ENCODE peak calls at places on chromosomes 12 and 14, in ten cellular contexts. A, V, L, D, G, M, O, C, F and W are unnamed samples.

GRCh38 chr12:76240281-76240680 is 107.9 kb downstream of the BBS10 start:
- DNase-seq in A (no peak), V (no peak), L (no peak), D (no peak), G (no peak), M (peak; percentile 20), O (no peak), C (no peak), F (no peak), W (no peak)

GRCh38 chr12:96078281-96078761 is 42.9 kb upstream of the LTA4H start:
- DNase-seq in A (no peak), V (no peak), L (no peak), D (no peak), G (no peak), M (peak; percentile 53), O (no peak), C (no peak), F (no peak), W (no peak)

GRCh38 chr12:1518763-1519516 is 75.4 kb downstream of the FBXL14 start:
- DNase-seq in A (peak; percentile 87), V (no peak), L (peak; percentile 95), D (no peak), G (no peak), M (peak; percentile 65), O (peak; percentile 86), C (no peak), F (no peak), W (no peak)

GRCh38 chr14:72521045-72521444 is 372.9 kb downstream of the DPF3 start:
- DNase-seq in A (no peak), V (no peak), L (no peak), D (no peak), G (no peak), M (no peak), O (no peak), C (no peak), F (no peak), W (no peak)

GRCh38 chr12:65892905-65893304 is 68.6 kb downstream of the HMGA2 start:
- DNase-seq in A (no peak), V (no peak), L (peak; percentile 43), D (no peak), G (no peak), M (peak; percentile 58), O (peak; percentile 94), C (no peak), F (no peak), W (no peak)

GRCh38 chr12:5201554-5202243 is 158.0 kb downstream of the KCNA5 start:
- DNase-seq in A (no peak), V (no peak), L (no peak), D (no peak), G (no peak), M (no peak), O (no peak), C (no peak), F (no peak), W (no peak)

GRCh38 chr14:49621114-49621881 is 699 bp downstream of the MGAT2 start:
- DNase-seq in A (no peak), V (peak; percentile 68), L (peak; percentile 46), D (no peak), G (peak; percentile 36), M (peak; percentile 65), O (peak; percentile 52), C (peak; percentile 57), F (peak; percentile 40), W (peak; percentile 57)

GRCh38 chr14:78278464-78278863 is 108.3 kb downstream of the NRXN3 start:
- DNase-seq in A (no peak), V (no peak), L (no peak), D (no peak), G (no peak), M (no peak), O (no peak), C (no peak), F (no peak), W (no peak)

GRCh38 chr14:72726444-72726843 is 167.5 kb downstream of the DPF3 start:
- DNase-seq in A (no peak), V (no peak), L (no peak), D (no peak), G (no peak), M (peak; percentile 91), O (no peak), C (no peak), F (no peak), W (peak; percentile 36)

GRCh38 chr12:26465419-26466097 is 270.2 kb downstream of the SSPN start:
- DNase-seq in A (no peak), V (no peak), L (no peak), D (no peak), G (no peak), M (peak; percentile 46), O (no peak), C (no peak), F (no peak), W (no peak)

GRCh38 chr12:109098142-109098652 is 800 bp downstream of the UNG start:
- DNase-seq in A (peak; percentile 60), V (no peak), L (peak; percentile 50), D (no peak), G (no peak), M (peak; percentile 86), O (peak; percentile 58), C (no peak), F (peak; percentile 29), W (no peak)

GRCh38 chr12:93153321-93153720 is 224.2 kb upstream of the EEA1 start:
- DNase-seq in A (no peak), V (no peak), L (no peak), D (no peak), G (no peak), M (peak; percentile 56), O (peak; percentile 31), C (no peak), F (no peak), W (no peak)

GRCh38 chr12:52026267-52026666 is 19.5 kb downstream of the TAMALIN start:
- DNase-seq in A (no peak), V (no peak), L (no peak), D (no peak), G (no peak), M (no peak), O (no peak), C (no peak), F (no peak), W (no peak)

GRCh38 chr14:50603565-50603964 is 43.6 kb downstream of the ATL1 start:
- DNase-seq in A (no peak), V (no peak), L (no peak), D (no peak), G (no peak), M (no peak), O (peak; percentile 39), C (no peak), F (no peak), W (no peak)

GRCh38 chr12:122413516-122414404 is 8.7 kb downstream of the CLIP1 start:
- DNase-seq in A (no peak), V (no peak), L (no peak), D (no peak), G (no peak), M (peak; percentile 18), O (no peak), C (no peak), F (no peak), W (no peak)

GRCh38 chr14:61839452-61839851 is 77.2 kb downstream of the SNAPC1 start:
- DNase-seq in A (no peak), V (no peak), L (no peak), D (no peak), G (no peak), M (peak; percentile 84), O (peak; percentile 44), C (no peak), F (no peak), W (no peak)

GRCh38 chr14:104639481-104639880 is 34.9 kb upstream of the TMEM179 start:
- DNase-seq in A (no peak), V (no peak), L (no peak), D (no peak), G (no peak), M (no peak), O (no peak), C (no peak), F (no peak), W (no peak)

GRCh38 chr12:56029666-56030293 is 8.9 kb downstream of the IKZF4 start:
- DNase-seq in A (peak; percentile 50), V (peak; percentile 18), L (peak; percentile 69), D (no peak), G (no peak), M (peak; percentile 83), O (peak; percentile 66), C (no peak), F (no peak), W (peak; percentile 15)

GRCh38 chr14:42947991-42948390 is 1341.3 kb downstream of the LRFN5 start:
- DNase-seq in A (no peak), V (no peak), L (no peak), D (no peak), G (no peak), M (no peak), O (no peak), C (no peak), F (no peak), W (no peak)

GRCh38 chr12:98741615-98742265 is 96.7 kb downstream of the APAF1 start:
- DNase-seq in A (no peak), V (no peak), L (no peak), D (no peak), G (no peak), M (no peak), O (no peak), C (no peak), F (no peak), W (no peak)

GRCh38 chr14:24965934-24966593 is 83.9 kb downstream of the STXBP6 start:
- DNase-seq in A (peak; percentile 47), V (no peak), L (no peak), D (no peak), G (no peak), M (peak; percentile 78), O (peak; percentile 94), C (no peak), F (no peak), W (no peak)

GRCh38 chr14:50957296-50957695 is 13.0 kb upstream of the PYGL start:
- DNase-seq in A (no peak), V (no peak), L (peak; percentile 66), D (no peak), G (no peak), M (peak; percentile 76), O (peak; percentile 32), C (no peak), F (no peak), W (no peak)

GRCh38 chr12:49340971-49341776 is 4.2 kb upstream of the C1QL4 start:
- DNase-seq in A (no peak), V (no peak), L (no peak), D (no peak), G (no peak), M (no peak), O (no peak), C (no peak), F (no peak), W (no peak)

GRCh38 chr14:69363055-69363454 is 35.0 kb downstream of the ERH start:
- DNase-seq in A (no peak), V (no peak), L (no peak), D (no peak), G (no peak), M (peak; percentile 36), O (no peak), C (no peak), F (no peak), W (peak; percentile 46)

GRCh38 chr14:59566281-59566680 is 10.3 kb downstream of the CCDC175 start:
- DNase-seq in A (peak; percentile 65), V (no peak), L (no peak), D (no peak), G (no peak), M (no peak), O (no peak), C (no peak), F (no peak), W (no peak)

GRCh38 chr12:46664771-46665287 is 161.0 kb downstream of the SLC38A4 start:
- DNase-seq in A (peak; percentile 71), V (no peak), L (peak; percentile 88), D (no peak), G (no peak), M (peak; percentile 83), O (peak; percentile 88), C (no peak), F (no peak), W (no peak)